ENCODE peak calls at places on chromosomes 11 and 22, in four cellular contexts. P is ovary, N is IMR-90, T is body of pancreas. H is an unnamed sample.
A peak's percentile ranks its signal among the peaks of the same experiment; 100 is the strongest.

GRCh38 chr11:44776840-44777536 is 50.2 kb downstream of the TSPAN18 start:
- DNase-seq in P (no peak), N (no peak), T (no peak), H (no peak)

GRCh38 chr11:124739479-124740276 is at the start of gene NRGN:
- DNase-seq in P (peak; percentile 85), N (peak; percentile 82), T (peak; percentile 95), H (peak; percentile 91)

GRCh38 chr11:3859373-3859881 is 4.0 kb downstream of the STIM1 start:
- DNase-seq in P (no peak), N (no peak), T (peak; percentile 61), H (no peak)

GRCh38 chr11:126457817-126458216 is 102.3 kb downstream of the ST3GAL4 start:
- DNase-seq in P (no peak), N (no peak), T (no peak), H (no peak)

GRCh38 chr11:112999518-112999917 is 38.3 kb downstream of the NCAM1 start:
- DNase-seq in P (no peak), N (no peak), T (no peak), H (peak; percentile 67)

GRCh38 chr11:33445761-33446161 is 188.6 kb downstream of the HIPK3 start:
- DNase-seq in P (no peak), N (peak; percentile 70), T (no peak), H (no peak)

GRCh38 chr22:17706451-17706900 is 67.8 kb downstream of the BID start:
- DNase-seq in P (peak; percentile 18), N (peak; percentile 93), T (peak; percentile 32), H (peak; percentile 93)

GRCh38 chr22:24583221-24583971 is 9.5 kb downstream of the LRRC75B start:
- DNase-seq in P (no peak), N (peak; percentile 15), T (peak; percentile 48), H (peak; percentile 36)

GRCh38 chr11:34599406-34599901 is 21.4 kb upstream of the EHF start:
- DNase-seq in P (no peak), N (peak; percentile 79), T (no peak), H (peak; percentile 90)

DNA sequence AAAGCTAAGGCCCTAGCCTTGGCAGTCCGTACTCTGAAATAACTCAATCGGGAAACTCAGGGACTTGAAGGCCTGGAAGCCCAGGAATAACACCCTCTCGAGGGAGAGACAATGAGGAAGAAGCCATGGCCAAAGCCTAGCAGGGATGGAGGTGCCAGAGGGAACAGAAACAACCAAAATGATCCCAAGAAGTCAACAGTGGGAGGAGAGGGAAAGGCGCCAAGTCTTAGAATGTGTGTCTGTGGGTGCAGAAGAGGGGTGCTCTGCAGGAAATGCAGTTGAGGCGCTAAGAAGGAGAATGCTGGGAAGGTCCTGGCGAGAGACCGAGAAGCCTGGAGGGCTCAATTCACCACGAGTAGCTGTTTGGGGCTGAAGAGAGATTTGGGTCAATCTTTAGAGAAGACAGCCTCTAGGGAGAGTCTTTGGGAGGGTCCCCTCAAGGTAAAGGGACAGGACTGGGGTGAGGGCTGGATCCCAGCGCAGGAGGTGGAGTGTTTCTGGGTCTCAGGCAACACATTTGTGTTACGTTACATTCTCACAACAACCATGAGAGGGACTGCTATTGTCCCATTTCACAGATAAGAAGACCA is 760 bp upstream of the MAPK8IP1 start:
- DNase-seq in P (no peak), N (no peak), T (no peak), H (no peak)
- H3K4me3 ChIP-seq in P (no peak overlapping the region), N (no peak overlapping the region), T (no peak overlapping the region), H (no peak overlapping the region)

GRCh38 chr11:90135016-90135415 is 553 bp downstream of the NAALAD2 start:
- DNase-seq in P (no peak), N (no peak), T (no peak), H (no peak)

GRCh38 chr11:90134420-90135003 is at the start of gene NAALAD2:
- DNase-seq in P (peak; percentile 57), N (peak; percentile 9), T (peak; percentile 48), H (peak; percentile 16)

DNA sequence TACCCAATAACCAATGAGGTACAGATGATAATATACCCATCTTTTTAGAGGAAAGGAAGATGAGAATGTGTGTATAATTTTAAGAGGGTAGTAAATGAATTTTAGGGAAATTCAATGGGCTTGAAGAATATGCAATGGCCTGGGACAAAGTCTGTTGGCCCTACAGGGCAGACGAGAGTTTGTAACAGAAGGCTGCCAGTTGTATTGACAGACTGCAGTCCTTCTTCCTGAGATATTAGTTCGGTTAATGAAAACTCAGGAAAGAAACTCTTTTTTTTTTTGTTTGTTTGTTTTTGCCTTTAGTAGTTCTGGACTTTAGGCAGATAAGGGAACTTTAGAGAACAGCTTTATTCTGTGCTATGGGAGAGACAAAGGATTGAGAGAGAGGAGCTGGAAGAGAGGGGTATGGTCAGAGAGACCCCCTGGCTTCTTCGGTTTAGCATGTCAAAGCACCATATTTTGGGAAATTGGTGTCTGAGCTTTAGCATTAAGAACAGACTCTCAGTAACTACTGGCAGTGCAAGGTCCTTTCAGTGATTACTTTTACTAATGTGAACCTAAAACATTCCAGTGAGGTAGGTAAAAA is 810 bp upstream of the NAALAD2 start:
- DNase-seq in P (no peak), N (no peak), T (no peak), H (no peak)
- H3K4me3 ChIP-seq in P (peak overlapping the region; percentile 52), N (no peak overlapping the region), T (no peak overlapping the region), H (no peak overlapping the region)

GRCh38 chr22:39130152-39130704 is 22.3 kb downstream of the CBX7 start:
- DNase-seq in P (no peak), N (no peak), T (no peak), H (no peak)
- H3K4me3 ChIP-seq in P (no peak overlapping the region), N (no peak overlapping the region), T (no peak overlapping the region), H (no peak overlapping the region)

DNA sequence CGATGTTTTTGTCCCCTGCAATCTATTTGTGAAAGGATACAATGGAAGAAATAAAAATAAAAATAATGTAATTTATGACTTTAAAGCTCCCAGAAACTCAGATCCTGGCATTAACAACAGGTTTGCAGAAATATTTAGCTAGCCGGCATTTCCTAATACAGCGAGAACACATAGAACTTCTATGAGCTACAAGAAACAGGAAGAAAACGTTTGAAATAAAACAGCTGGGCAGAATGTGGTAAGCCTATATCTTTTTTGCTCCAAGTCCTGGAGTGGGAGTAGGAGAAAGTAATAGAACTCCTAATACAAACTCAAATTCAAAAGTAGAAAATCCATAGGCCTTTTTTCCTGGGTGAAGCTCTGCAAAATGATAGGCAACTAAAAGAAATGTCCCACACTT is 29.6 kb upstream of the FIBIN start:
- DNase-seq in P (no peak), N (peak; percentile 29), T (no peak), H (no peak)
- H3K4me3 ChIP-seq in P (no peak overlapping the region), N (no peak overlapping the region), T (no peak overlapping the region), H (no peak overlapping the region)

GRCh38 chr11:128497057-128497957 is 90.1 kb downstream of the ETS1 start:
- DNase-seq in P (peak; percentile 66), N (peak; percentile 99), T (peak; percentile 58), H (peak; percentile 66)

GRCh38 chr11:128494418-128495332 is 92.7 kb downstream of the ETS1 start:
- DNase-seq in P (no peak), N (no peak), T (no peak), H (no peak)

GRCh38 chr11:128496249-128496648 is 91.1 kb downstream of the ETS1 start:
- DNase-seq in P (no peak), N (no peak), T (no peak), H (no peak)

GRCh38 chr11:128498846-128499245 is 88.5 kb downstream of the ETS1 start:
- DNase-seq in P (no peak), N (peak; percentile 67), T (no peak), H (no peak)

DNA sequence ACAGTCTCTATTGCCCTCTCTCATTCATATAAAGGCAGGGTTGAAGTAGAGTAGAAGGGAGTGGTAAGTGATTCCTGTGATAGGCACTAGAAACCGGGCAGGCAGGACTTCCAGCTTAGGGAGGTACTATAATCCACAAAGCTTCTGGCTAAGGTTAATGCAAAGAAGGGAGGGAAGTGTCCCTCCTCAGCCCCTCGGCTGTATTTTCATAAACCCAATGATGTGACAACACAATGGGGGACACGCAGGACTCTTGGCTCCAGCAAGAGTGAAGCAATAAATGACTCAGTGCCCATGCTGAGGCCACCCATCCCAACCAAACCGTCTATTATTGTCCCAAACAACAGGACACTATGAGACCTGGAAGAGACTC is 90.7 kb downstream of the ETS1 start:
- DNase-seq in P (no peak), N (no peak), T (no peak), H (peak; percentile 54)
- H3K4me3 ChIP-seq in P (no peak overlapping the region), N (no peak overlapping the region), T (no peak overlapping the region), H (no peak overlapping the region)

GRCh38 chr11:2549876-2550605 is 105.2 kb downstream of the KCNQ1 start:
- DNase-seq in P (peak; percentile 67), N (no peak), T (peak; percentile 17), H (no peak)

GRCh38 chr11:2549491-2549875 is 104.7 kb downstream of the KCNQ1 start:
- DNase-seq in P (no peak), N (no peak), T (peak; percentile 4), H (no peak)

GRCh38 chr11:2548596-2548995 is 103.8 kb downstream of the KCNQ1 start:
- DNase-seq in P (no peak), N (no peak), T (peak; percentile 1), H (no peak)

GRCh38 chr11:2547806-2548205 is 103.0 kb downstream of the KCNQ1 start:
- DNase-seq in P (no peak), N (no peak), T (peak; percentile 3), H (no peak)

DNA sequence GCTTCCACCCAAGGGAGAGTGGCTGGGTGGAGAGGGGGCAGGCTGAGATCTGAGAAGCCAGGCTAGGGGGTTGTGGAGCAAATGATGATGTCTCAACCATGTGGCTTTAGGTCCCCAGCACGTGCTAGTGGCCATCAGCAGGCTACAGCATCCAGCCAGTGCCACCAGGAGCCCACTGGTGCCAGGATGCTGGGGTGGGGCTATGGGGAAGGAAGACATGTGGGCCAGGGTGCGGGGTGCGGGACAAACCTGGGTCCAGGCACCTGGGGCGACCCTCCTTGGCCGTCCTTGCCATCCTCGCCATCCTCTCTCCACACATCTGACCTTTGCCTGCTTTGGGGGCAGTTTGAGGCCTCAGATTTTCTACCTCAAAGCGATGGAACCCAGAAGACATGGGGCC is 104.3 kb downstream of the KCNQ1 start:
- DNase-seq in P (no peak), N (no peak), T (peak; percentile 2), H (no peak)
- H3K4me3 ChIP-seq in P (no peak overlapping the region), N (no peak overlapping the region), T (no peak overlapping the region), H (no peak overlapping the region)

GRCh38 chr11:119709171-119709570 is 19.8 kb downstream of the NECTIN1 start:
- DNase-seq in P (no peak), N (no peak), T (no peak), H (no peak)
- H3K4me3 ChIP-seq in P (no peak overlapping the region), N (no peak overlapping the region), T (no peak overlapping the region), H (no peak overlapping the region)

DNA sequence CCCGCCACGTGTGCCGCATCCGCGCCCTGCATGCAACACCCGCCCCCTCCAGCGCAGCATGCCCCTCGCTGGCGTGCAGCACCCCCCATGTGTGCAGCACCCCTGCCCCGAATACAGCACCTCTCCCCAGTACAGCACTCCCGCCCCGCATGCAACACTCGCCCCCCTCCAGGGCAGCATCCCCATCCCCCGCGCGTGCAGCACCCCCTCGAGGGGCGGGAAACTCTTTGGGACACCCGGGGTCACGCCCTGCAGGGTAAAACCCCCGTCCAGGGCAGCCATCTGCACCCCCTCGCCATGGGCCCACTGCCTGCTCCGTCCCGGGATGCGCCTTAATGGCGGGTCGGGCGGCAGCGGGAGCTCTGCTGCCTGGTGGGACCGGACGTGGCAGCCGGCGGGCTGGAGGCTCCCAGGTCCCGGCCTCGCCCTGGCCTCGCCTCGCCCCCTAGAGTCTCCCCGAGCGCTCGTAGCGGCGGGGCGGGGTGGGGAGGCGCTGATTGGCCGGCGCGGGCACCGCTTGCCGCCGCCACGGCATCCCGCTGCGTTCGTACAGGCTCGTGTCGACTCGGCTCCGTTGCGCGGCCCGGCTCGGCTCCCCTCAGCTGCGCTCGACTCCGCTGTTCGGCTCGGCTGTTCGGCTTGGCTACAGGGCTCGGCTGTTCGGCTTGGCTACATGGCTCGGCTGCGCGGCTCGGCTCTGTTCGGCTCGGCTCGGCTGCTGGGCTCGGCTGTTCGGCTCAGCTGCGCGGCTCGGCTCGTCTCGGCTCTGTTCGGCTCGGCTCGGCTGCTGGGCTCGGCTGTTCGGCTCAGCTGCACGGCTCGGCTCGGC is 417 bp upstream of the BRSK2 start:
- DNase-seq in P (peak; percentile 96), N (peak; percentile 93), T (peak; percentile 99), H (peak; percentile 98)
- H3K4me3 ChIP-seq in P (peak overlapping the region; percentile 48), N (peak overlapping the region; percentile 62), T (no peak overlapping the region), H (peak overlapping the region; percentile 37)

GRCh38 chr22:39253427-39254070 is 8.8 kb upstream of the PDGFB start:
- DNase-seq in P (peak; percentile 74), N (peak; percentile 89), T (peak; percentile 93), H (peak; percentile 88)
- H3K4me3 ChIP-seq in P (no peak overlapping the region), N (no peak overlapping the region), T (no peak overlapping the region), H (no peak overlapping the region)